ENCODE peak calls at places on chromosomes 1 and 21, in eight cellular contexts. One of them, this sample, is unnamed.

GRCh38 chr1:153190373-153190772 is 12.9 kb upstream of the LELP1 start:
- DNase-seq in body of pancreas: peak; percentile 25
- DNase-seq in tibial artery: no peak
- DNase-seq in Peyer's patch: no peak
- DNase-seq in mammary epithelial cell: peak; percentile 35
- DNase-seq in uterus: no peak
- DNase-seq in psoas muscle: no peak
- DNase-seq in hepatocyte: no peak
- DNase-seq in this sample: no peak

GRCh38 chr1:161915051-161915503 is 108.6 kb downstream of the OLFML2B start:
- DNase-seq in body of pancreas: no peak
- DNase-seq in tibial artery: no peak
- DNase-seq in Peyer's patch: no peak
- DNase-seq in mammary epithelial cell: no peak
- DNase-seq in uterus: no peak
- DNase-seq in psoas muscle: no peak
- DNase-seq in hepatocyte: no peak
- DNase-seq in this sample: no peak

GRCh38 chr1:20681999-20682398 is 20.8 kb upstream of the DDOST start:
- DNase-seq in body of pancreas: no peak
- DNase-seq in tibial artery: no peak
- DNase-seq in Peyer's patch: peak; percentile 18
- DNase-seq in mammary epithelial cell: no peak
- DNase-seq in uterus: no peak
- DNase-seq in psoas muscle: no peak
- DNase-seq in hepatocyte: no peak
- DNase-seq in this sample: no peak

GRCh38 chr1:41615981-41616380 is 131.5 kb upstream of the EDN2 start:
- DNase-seq in body of pancreas: no peak
- DNase-seq in tibial artery: no peak
- DNase-seq in Peyer's patch: no peak
- DNase-seq in mammary epithelial cell: no peak
- DNase-seq in uterus: no peak
- DNase-seq in psoas muscle: no peak
- DNase-seq in hepatocyte: no peak
- DNase-seq in this sample: no peak

GRCh38 chr21:45877821-45878469 is 103.6 kb upstream of the COL6A1 start:
- DNase-seq in body of pancreas: no peak
- DNase-seq in tibial artery: no peak
- DNase-seq in Peyer's patch: peak; percentile 18
- DNase-seq in mammary epithelial cell: no peak
- DNase-seq in uterus: no peak
- DNase-seq in psoas muscle: peak; percentile 41
- DNase-seq in hepatocyte: no peak
- DNase-seq in this sample: no peak

GRCh38 chr1:230140221-230141001 is 73.4 kb downstream of the GALNT2 start:
- DNase-seq in body of pancreas: peak; percentile 52
- DNase-seq in tibial artery: peak; percentile 49
- DNase-seq in Peyer's patch: no peak
- DNase-seq in mammary epithelial cell: no peak
- DNase-seq in uterus: no peak
- DNase-seq in psoas muscle: peak; percentile 68
- DNase-seq in hepatocyte: no peak
- DNase-seq in this sample: no peak

GRCh38 chr1:36707221-36707620 is 224.5 kb upstream of the CSF3R start:
- DNase-seq in body of pancreas: no peak
- DNase-seq in tibial artery: no peak
- DNase-seq in Peyer's patch: no peak
- DNase-seq in mammary epithelial cell: no peak
- DNase-seq in uterus: no peak
- DNase-seq in psoas muscle: no peak
- DNase-seq in hepatocyte: no peak
- DNase-seq in this sample: no peak

GRCh38 chr1:237012789-237013383 is 8.6 kb upstream of the MT1HL1 start:
- DNase-seq in body of pancreas: peak; percentile 90
- DNase-seq in tibial artery: peak; percentile 84
- DNase-seq in Peyer's patch: no peak
- DNase-seq in mammary epithelial cell: peak; percentile 5
- DNase-seq in uterus: peak; percentile 49
- DNase-seq in psoas muscle: no peak
- DNase-seq in hepatocyte: peak; percentile 68
- DNase-seq in this sample: no peak

GRCh38 chr1:106498238-106498637 is 558.2 kb upstream of the PRMT6 start:
- DNase-seq in body of pancreas: no peak
- DNase-seq in tibial artery: no peak
- DNase-seq in Peyer's patch: no peak
- DNase-seq in mammary epithelial cell: peak; percentile 5
- DNase-seq in uterus: no peak
- DNase-seq in psoas muscle: no peak
- DNase-seq in hepatocyte: no peak
- DNase-seq in this sample: no peak

GRCh38 chr1:234981758-234982157 is 146.9 kb downstream of the TOMM20 start:
- DNase-seq in body of pancreas: no peak
- DNase-seq in tibial artery: no peak
- DNase-seq in Peyer's patch: no peak
- DNase-seq in mammary epithelial cell: no peak
- DNase-seq in uterus: no peak
- DNase-seq in psoas muscle: no peak
- DNase-seq in hepatocyte: no peak
- DNase-seq in this sample: no peak
- H3K27ac ChIP-seq in body of pancreas: peak overlapping the region; percentile 4
- H3K27ac ChIP-seq in tibial artery: peak overlapping the region; percentile 87
- H3K27ac ChIP-seq in Peyer's patch: peak overlapping the region; percentile 93
- H3K27ac ChIP-seq in mammary epithelial cell: peak overlapping the region; percentile 89
- H3K27ac ChIP-seq in uterus: peak overlapping the region; percentile 92
- H3K27ac ChIP-seq in psoas muscle: peak overlapping the region; percentile 86
- H3K27ac ChIP-seq in hepatocyte: peak overlapping the region; percentile 95
- H3K27ac ChIP-seq in this sample: no peak overlapping the region

GRCh38 chr1:31005198-31005597 is 60.3 kb downstream of the PUM1 start:
- DNase-seq in body of pancreas: no peak
- DNase-seq in tibial artery: no peak
- DNase-seq in Peyer's patch: no peak
- DNase-seq in mammary epithelial cell: no peak
- DNase-seq in uterus: no peak
- DNase-seq in psoas muscle: no peak
- DNase-seq in hepatocyte: no peak
- DNase-seq in this sample: no peak
- H3K4me1 ChIP-seq in body of pancreas: peaks cover 5% of the 10 kb centered on the region
- H3K4me1 ChIP-seq in tibial artery: peaks cover 22% of the 10 kb centered on the region
- H3K4me1 ChIP-seq in Peyer's patch: no peaks in the 10 kb centered on the region
- H3K4me1 ChIP-seq in mammary epithelial cell: peaks cover 56% of the 10 kb centered on the region
- H3K4me1 ChIP-seq in uterus: no peaks in the 10 kb centered on the region
- H3K4me1 ChIP-seq in psoas muscle: peaks cover 56% of the 10 kb centered on the region
- H3K4me1 ChIP-seq in hepatocyte: peaks cover 70% of the 10 kb centered on the region
- H3K4me1 ChIP-seq in this sample: peaks cover 23% of the 10 kb centered on the region

GRCh38 chr1:2811526-2811905 is 10.0 kb upstream of the TTC34 start:
- DNase-seq in body of pancreas: no peak
- DNase-seq in tibial artery: no peak
- DNase-seq in Peyer's patch: no peak
- DNase-seq in mammary epithelial cell: no peak
- DNase-seq in uterus: no peak
- DNase-seq in psoas muscle: no peak
- DNase-seq in hepatocyte: no peak
- DNase-seq in this sample: no peak

GRCh38 chr1:2810899-2811525 is 9.5 kb upstream of the TTC34 start:
- DNase-seq in body of pancreas: no peak
- DNase-seq in tibial artery: no peak
- DNase-seq in Peyer's patch: no peak
- DNase-seq in mammary epithelial cell: no peak
- DNase-seq in uterus: no peak
- DNase-seq in psoas muscle: no peak
- DNase-seq in hepatocyte: no peak
- DNase-seq in this sample: no peak

GRCh38 chr1:2809656-2810055 is 8.2 kb upstream of the TTC34 start:
- DNase-seq in body of pancreas: no peak
- DNase-seq in tibial artery: no peak
- DNase-seq in Peyer's patch: no peak
- DNase-seq in mammary epithelial cell: no peak
- DNase-seq in uterus: no peak
- DNase-seq in psoas muscle: no peak
- DNase-seq in hepatocyte: no peak
- DNase-seq in this sample: no peak

GRCh38 chr1:2808831-2809605 is 7.5 kb upstream of the TTC34 start:
- DNase-seq in body of pancreas: no peak
- DNase-seq in tibial artery: no peak
- DNase-seq in Peyer's patch: no peak
- DNase-seq in mammary epithelial cell: no peak
- DNase-seq in uterus: no peak
- DNase-seq in psoas muscle: peak; percentile 38
- DNase-seq in hepatocyte: no peak
- DNase-seq in this sample: no peak

GRCh38 chr1:2810281-2810680 is 8.8 kb upstream of the TTC34 start:
- DNase-seq in body of pancreas: no peak
- DNase-seq in tibial artery: no peak
- DNase-seq in Peyer's patch: no peak
- DNase-seq in mammary epithelial cell: no peak
- DNase-seq in uterus: no peak
- DNase-seq in psoas muscle: no peak
- DNase-seq in hepatocyte: no peak
- DNase-seq in this sample: no peak
- H3K9me3 ChIP-seq in body of pancreas: no peaks in the 10 kb centered on the region
- H3K9me3 ChIP-seq in tibial artery: peaks cover 20% of the 10 kb centered on the region
- H3K9me3 ChIP-seq in Peyer's patch: no peaks in the 10 kb centered on the region
- H3K9me3 ChIP-seq in mammary epithelial cell: peaks cover 31% of the 10 kb centered on the region
- H3K9me3 ChIP-seq in uterus: no peaks in the 10 kb centered on the region
- H3K9me3 ChIP-seq in psoas muscle: peaks cover 5% of the 10 kb centered on the region
- H3K9me3 ChIP-seq in hepatocyte: no peaks in the 10 kb centered on the region
- H3K9me3 ChIP-seq in this sample: no peaks in the 10 kb centered on the region

DNA sequence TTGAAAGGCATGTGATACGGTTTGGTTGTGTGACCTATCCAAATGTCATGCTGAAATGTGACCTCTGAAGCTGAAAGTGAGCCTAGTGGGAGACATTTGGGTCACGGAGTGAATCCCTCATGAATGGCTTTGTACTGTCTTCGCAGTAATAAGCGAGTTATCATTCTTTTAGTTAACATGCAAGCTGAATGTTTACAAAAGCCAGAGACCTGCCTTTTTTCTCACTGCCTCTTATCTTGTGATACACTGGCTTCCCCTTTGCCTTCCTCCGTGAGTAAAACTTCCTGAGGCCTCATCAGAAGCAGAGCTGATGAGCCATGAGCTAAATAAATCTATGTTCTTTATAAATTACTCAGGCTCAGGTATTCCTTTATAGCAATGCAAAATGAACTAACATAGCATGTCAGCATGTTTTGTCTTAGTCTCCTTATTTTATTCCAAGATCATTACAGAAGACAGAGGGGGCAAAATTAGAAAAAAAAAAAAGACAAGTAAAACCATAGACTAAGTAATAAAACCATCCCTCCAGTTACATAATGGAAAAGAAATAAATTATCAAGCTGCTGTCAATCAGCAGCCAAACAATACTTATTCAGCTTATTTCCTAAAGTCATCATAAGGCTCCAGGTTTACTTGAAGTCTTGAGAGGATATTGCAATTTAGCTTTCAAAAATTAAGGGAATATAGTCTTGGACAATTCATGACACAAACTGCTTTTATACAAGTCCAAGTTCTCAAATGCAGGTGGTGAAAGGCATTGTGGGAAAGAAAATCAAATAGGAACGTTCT is 12.1 kb downstream of the RGS18 start:
- DNase-seq in body of pancreas: no peak
- DNase-seq in tibial artery: no peak
- DNase-seq in Peyer's patch: no peak
- DNase-seq in mammary epithelial cell: no peak
- DNase-seq in uterus: no peak
- DNase-seq in psoas muscle: no peak
- DNase-seq in hepatocyte: no peak
- DNase-seq in this sample: no peak
- H3K27ac ChIP-seq in body of pancreas: no peak overlapping the region
- H3K27ac ChIP-seq in tibial artery: no peak overlapping the region
- H3K27ac ChIP-seq in Peyer's patch: no peak overlapping the region
- H3K27ac ChIP-seq in mammary epithelial cell: no peak overlapping the region
- H3K27ac ChIP-seq in uterus: no peak overlapping the region
- H3K27ac ChIP-seq in psoas muscle: no peak overlapping the region
- H3K27ac ChIP-seq in hepatocyte: no peak overlapping the region
- H3K27ac ChIP-seq in this sample: no peak overlapping the region

GRCh38 chr1:61979729-61980128 is 214.9 kb upstream of the L1TD1 start:
- DNase-seq in body of pancreas: no peak
- DNase-seq in tibial artery: no peak
- DNase-seq in Peyer's patch: no peak
- DNase-seq in mammary epithelial cell: no peak
- DNase-seq in uterus: no peak
- DNase-seq in psoas muscle: no peak
- DNase-seq in hepatocyte: no peak
- DNase-seq in this sample: no peak

GRCh38 chr1:61980561-61980960 is 214.1 kb upstream of the L1TD1 start:
- DNase-seq in body of pancreas: no peak
- DNase-seq in tibial artery: no peak
- DNase-seq in Peyer's patch: no peak
- DNase-seq in mammary epithelial cell: peak; percentile 27
- DNase-seq in uterus: no peak
- DNase-seq in psoas muscle: no peak
- DNase-seq in hepatocyte: no peak
- DNase-seq in this sample: no peak

GRCh38 chr1:61978866-61979265 is 215.8 kb upstream of the L1TD1 start:
- DNase-seq in body of pancreas: no peak
- DNase-seq in tibial artery: no peak
- DNase-seq in Peyer's patch: no peak
- DNase-seq in mammary epithelial cell: no peak
- DNase-seq in uterus: no peak
- DNase-seq in psoas muscle: no peak
- DNase-seq in hepatocyte: no peak
- DNase-seq in this sample: no peak

GRCh38 chr1:61981870-61982660 is 212.6 kb upstream of the L1TD1 start:
- DNase-seq in body of pancreas: no peak
- DNase-seq in tibial artery: no peak
- DNase-seq in Peyer's patch: no peak
- DNase-seq in mammary epithelial cell: no peak
- DNase-seq in uterus: no peak
- DNase-seq in psoas muscle: no peak
- DNase-seq in hepatocyte: no peak
- DNase-seq in this sample: no peak

GRCh38 chr1:61983236-61983635 is 211.4 kb upstream of the L1TD1 start:
- DNase-seq in body of pancreas: no peak
- DNase-seq in tibial artery: no peak
- DNase-seq in Peyer's patch: no peak
- DNase-seq in mammary epithelial cell: no peak
- DNase-seq in uterus: no peak
- DNase-seq in psoas muscle: no peak
- DNase-seq in hepatocyte: no peak
- DNase-seq in this sample: no peak
- H3K4me1 ChIP-seq in body of pancreas: no peaks in the 10 kb centered on the region
- H3K4me1 ChIP-seq in tibial artery: no peaks in the 10 kb centered on the region
- H3K4me1 ChIP-seq in Peyer's patch: no peaks in the 10 kb centered on the region
- H3K4me1 ChIP-seq in mammary epithelial cell: no peaks in the 10 kb centered on the region
- H3K4me1 ChIP-seq in uterus: no peaks in the 10 kb centered on the region
- H3K4me1 ChIP-seq in psoas muscle: no peaks in the 10 kb centered on the region
- H3K4me1 ChIP-seq in hepatocyte: no peaks in the 10 kb centered on the region
- H3K4me1 ChIP-seq in this sample: no peaks in the 10 kb centered on the region